ENCODE peak calls at places on chromosomes 13 and 19, in seven cellular contexts. B is AG09309; U is CD8-positive, alpha-beta T cell; A is fibroblast of pulmonary artery; M is glutamatergic neuron; S is stimulated activated CD8-positive, alpha-beta memory T cell treated with anti-CD3 and anti-CD28 coated beads, Interleukin-7, amount 100 ng/mL, for 24 hours; E is left ventricle myocardium inferior. J is an unnamed sample.

GRCh38 chr13:29439601-29440381 is 155.7 kb downstream of the SLC7A1 start:
- DNase-seq in B (no peak), U (no peak), A (peak), M (no peak), S (no peak), E (no peak), J (no peak)

GRCh38 chr13:102830646-102831045 is 15.2 kb upstream of the ERCC5 start:
- DNase-seq in B (no peak), U (no peak), A (peak), M (no peak), S (no peak), E (no peak), J (no peak)

GRCh38 chr13:30142502-30143211 is 164.7 kb downstream of the KATNAL1 start:
- DNase-seq in B (peak), U (no peak), A (peak), M (no peak), S (no peak), E (no peak), J (peak)

GRCh38 chr13:44015808-44016207 is 136.1 kb downstream of the LACC1 start:
- DNase-seq in B (no peak), U (no peak), A (peak), M (no peak), S (no peak), E (no peak), J (no peak)

GRCh38 chr19:3097442-3097871 is 3.3 kb downstream of the GNA11 start:
- DNase-seq in B (no peak), U (no peak), A (no peak), M (no peak), S (no peak), E (no peak), J (no peak)

GRCh38 chr13:110887242-110887954 is 27.5 kb downstream of the ANKRD10 start:
- DNase-seq in B (no peak), U (no peak), A (no peak), M (no peak), S (no peak), E (no peak), J (no peak)

GRCh38 chr13:53873558-53873957 is 844.9 kb downstream of the OLFM4 start:
- DNase-seq in B (no peak), U (no peak), A (no peak), M (no peak), S (no peak), E (no peak), J (no peak)

GRCh38 chr13:99004931-99005330 is 27.1 kb upstream of the DOCK9 start:
- DNase-seq in B (no peak), U (no peak), A (no peak), M (no peak), S (no peak), E (no peak), J (no peak)

GRCh38 chr13:95745289-95745688 is 68.3 kb downstream of the DNAJC3 start:
- DNase-seq in B (no peak), U (no peak), A (no peak), M (no peak), S (no peak), E (no peak), J (no peak)

GRCh38 chr19:8371011-8371804 is 7.3 kb downstream of the ANGPTL4 start:
- DNase-seq in B (no peak), U (no peak), A (no peak), M (no peak), S (no peak), E (no peak), J (no peak)

GRCh38 chr19:53466726-53467125 is 807 bp upstream of the ZNF813 start:
- DNase-seq in B (no peak), U (no peak), A (no peak), M (no peak), S (no peak), E (no peak), J (no peak)

GRCh38 chr19:11197291-11198174 is at the start of gene KANK2:
- DNase-seq in B (no peak), U (peak), A (peak), M (peak), S (peak), E (peak), J (peak)

GRCh38 chr13:46160474-46161066 is 21.4 kb downstream of the LCP1 start:
- DNase-seq in B (peak), U (no peak), A (peak), M (no peak), S (no peak), E (no peak), J (peak)

GRCh38 chr19:33849551-33850147 is 53.0 kb downstream of the KCTD15 start:
- DNase-seq in B (no peak), U (no peak), A (no peak), M (no peak), S (no peak), E (no peak), J (no peak)

GRCh38 chr13:76292726-76293125 is 593.5 kb downstream of the KCTD12 start:
- DNase-seq in B (no peak), U (no peak), A (peak), M (no peak), S (no peak), E (no peak), J (peak)

GRCh38 chr13:110525328-110526319 is 35.9 kb downstream of the RAB20 start:
- DNase-seq in B (no peak), U (no peak), A (no peak), M (no peak), S (no peak), E (no peak), J (no peak)

GRCh38 chr19:55032170-55032569 is 5.9 kb downstream of the GP6 start:
- DNase-seq in B (no peak), U (no peak), A (no peak), M (no peak), S (no peak), E (no peak), J (no peak)

GRCh38 chr13:37074703-37075102 is 15.2 kb upstream of the SUPT20H start:
- DNase-seq in B (no peak), U (no peak), A (peak), M (no peak), S (no peak), E (no peak), J (peak)

GRCh38 chr13:44292545-44292944 is 81.1 kb upstream of the SERP2 start:
- DNase-seq in B (no peak), U (no peak), A (no peak), M (no peak), S (no peak), E (no peak), J (no peak)

GRCh38 chr19:9966448-9966847 is 30.1 kb upstream of the OLFM2 start:
- DNase-seq in B (no peak), U (no peak), A (no peak), M (peak), S (no peak), E (no peak), J (no peak)

GRCh38 chr13:73465629-73465974 is 406.8 kb downstream of the KLF5 start:
- DNase-seq in B (no peak), U (no peak), A (peak), M (no peak), S (no peak), E (no peak), J (peak)

GRCh38 chr13:28763887-28764286 is 45.1 kb upstream of the SLC46A3 start:
- DNase-seq in B (no peak), U (no peak), A (no peak), M (no peak), S (no peak), E (no peak), J (no peak)

GRCh38 chr19:6092329-6093286 is 17.7 kb downstream of the RFX2 start:
- DNase-seq in B (no peak), U (no peak), A (peak), M (peak), S (no peak), E (peak), J (peak)

GRCh38 chr19:43624933-43625332 is 5.5 kb upstream of the ZNF428 start:
- DNase-seq in B (no peak), U (peak), A (peak), M (peak), S (peak), E (peak), J (no peak)

GRCh38 chr19:5608271-5608666 is 14.3 kb downstream of the SAFB2 start:
- DNase-seq in B (no peak), U (no peak), A (no peak), M (no peak), S (no peak), E (no peak), J (no peak)

GRCh38 chr19:28869459-28869858 is 343.5 kb downstream of the UQCRFS1 start:
- DNase-seq in B (no peak), U (no peak), A (no peak), M (no peak), S (no peak), E (no peak), J (no peak)

GRCh38 chr13:95607363-95607762 is 37.1 kb downstream of the DZIP1 start:
- DNase-seq in B (peak), U (no peak), A (peak), M (no peak), S (no peak), E (no peak), J (peak)

GRCh38 chr19:1259206-1259872 is 9.8 kb upstream of the CIRBP start:
- DNase-seq in B (no peak), U (peak), A (peak), M (peak), S (no peak), E (peak), J (peak)

GRCh38 chr19:41325947-41326706 is 16.2 kb downstream of the CCDC97 start:
- DNase-seq in B (no peak), U (no peak), A (peak), M (no peak), S (no peak), E (no peak), J (peak)

GRCh38 chr13:106373304-106373988 is 162.0 kb downstream of the EFNB2 start:
- DNase-seq in B (no peak), U (no peak), A (no peak), M (peak), S (no peak), E (no peak), J (peak)

GRCh38 chr13:107216046-107216715 is 648.2 kb upstream of the ARGLU1 start:
- DNase-seq in B (peak), U (no peak), A (no peak), M (no peak), S (no peak), E (no peak), J (no peak)

GRCh38 chr19:15532779-15533521 is 24.6 kb downstream of the CYP4F22 start:
- DNase-seq in B (no peak), U (no peak), A (peak), M (no peak), S (no peak), E (no peak), J (no peak)

GRCh38 chr19:50695251-50696064 is 24.1 kb downstream of the SHANK1 start:
- DNase-seq in B (no peak), U (no peak), A (peak), M (peak), S (no peak), E (no peak), J (peak)

J was measured in adipocyte.